ENCODE peak calls at places on chromosomes 5 and 9, in four cellular contexts. V is body of pancreas, H is lower lobe of right lung, S is neuronal stem cell. M is an unnamed sample.

GRCh38 chr9:123425261-123425821 is 69.3 kb downstream of the CRB2 start:
- DNase-seq in V (no peak), H (no peak), S (no peak), M (no peak)

GRCh38 chr5:76209297-76209696 is 126.1 kb downstream of the SV2C start:
- DNase-seq in V (no peak), H (no peak), S (no peak), M (no peak)

GRCh38 chr5:153629027-153629426 is 138.6 kb downstream of the GRIA1 start:
- DNase-seq in V (no peak), H (peak; percentile 47), S (peak; percentile 31), M (peak; percentile 29)

GRCh38 chr5:132671000-132671399 is 2.8 kb upstream of the IL4 start:
- DNase-seq in V (no peak), H (no peak), S (no peak), M (no peak)

GRCh38 chr9:90890146-90890545 is 88.5 kb downstream of the SYK start:
- DNase-seq in V (no peak), H (no peak), S (no peak), M (no peak)

GRCh38 chr9:70407081-70407503 is 7.4 kb downstream of the KLF9 start:
- DNase-seq in V (no peak), H (no peak), S (no peak), M (no peak)

GRCh38 chr9:107068581-107068980 is 205.6 kb downstream of the ZNF462 start:
- DNase-seq in V (no peak), H (no peak), S (no peak), M (no peak)

GRCh38 chr5:77973253-77973609 is 197.1 kb upstream of the TBCA start:
- DNase-seq in V (no peak), H (no peak), S (no peak), M (no peak)

GRCh38 chr5:78496373-78496772 is 136.0 kb downstream of the SCAMP1 start:
- DNase-seq in V (no peak), H (no peak), S (no peak), M (no peak)

GRCh38 chr5:160835818-160836528 is 16.0 kb downstream of the ATP10B start:
- DNase-seq in V (no peak), H (no peak), S (no peak), M (no peak)

GRCh38 chr9:29740518-29740917 is 2167.2 kb upstream of the C9orf72 start:
- DNase-seq in V (no peak), H (no peak), S (no peak), M (no peak)

GRCh38 chr5:76492819-76493189 is 89.7 kb downstream of the IQGAP2 start:
- DNase-seq in V (no peak), H (no peak), S (no peak), M (no peak)

GRCh38 chr9:15570769-15571168 is 17.9 kb downstream of the CCDC171 start:
- DNase-seq in V (no peak), H (no peak), S (no peak), M (no peak)

GRCh38 chr9:93306579-93307091 is 122.7 kb downstream of the WNK2 start:
- DNase-seq in V (no peak), H (no peak), S (no peak), M (no peak)

GRCh38 chr5:130651440-130651839 is 513.6 kb downstream of the HINT1 start:
- DNase-seq in V (no peak), H (no peak), S (no peak), M (peak; percentile 1)

GRCh38 chr5:53884411-53884810 is 324.0 kb downstream of the NDUFS4 start:
- DNase-seq in V (no peak), H (no peak), S (no peak), M (no peak)

GRCh38 chr5:58773744-58774441 is 191.0 kb downstream of the RAB3C start:
- DNase-seq in V (peak; percentile 81), H (no peak), S (no peak), M (no peak)

GRCh38 chr9:12640021-12640587 is 53.1 kb upstream of the TYRP1 start:
- DNase-seq in V (no peak), H (no peak), S (peak; percentile 29), M (peak; percentile 31)

GRCh38 chr5:168315991-168316578 is 24.6 kb downstream of the WWC1 start:
- DNase-seq in V (peak; percentile 77), H (peak; percentile 68), S (no peak), M (no peak)

DNA sequence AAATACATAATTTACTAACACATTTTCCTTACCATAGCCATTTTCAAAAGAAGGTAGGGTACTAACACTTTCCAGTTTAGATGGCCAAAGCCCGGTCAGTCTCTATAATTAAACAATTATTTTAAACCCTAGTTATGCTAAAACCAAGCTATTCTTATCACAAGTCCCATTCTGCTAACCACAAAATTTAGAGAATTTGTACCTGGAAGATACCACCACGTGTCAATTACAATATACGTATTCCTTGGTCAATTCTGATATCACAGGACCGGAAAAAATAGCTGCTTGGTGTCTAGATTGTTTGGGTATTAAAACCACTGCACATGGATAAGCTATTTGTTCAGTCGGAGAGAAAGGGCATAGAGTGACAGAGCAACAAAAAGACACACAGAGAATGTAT is 18.9 kb upstream of the SKP1 start:
- DNase-seq in V (no peak), H (no peak), S (no peak), M (no peak)
- H3K36me3 ChIP-seq in V (peaks cover 20% of the 10 kb centered on the region), H (peaks cover 51% of the 10 kb centered on the region), S (peaks cover 69% of the 10 kb centered on the region), M (peaks cover 16% of the 10 kb centered on the region)

DNA sequence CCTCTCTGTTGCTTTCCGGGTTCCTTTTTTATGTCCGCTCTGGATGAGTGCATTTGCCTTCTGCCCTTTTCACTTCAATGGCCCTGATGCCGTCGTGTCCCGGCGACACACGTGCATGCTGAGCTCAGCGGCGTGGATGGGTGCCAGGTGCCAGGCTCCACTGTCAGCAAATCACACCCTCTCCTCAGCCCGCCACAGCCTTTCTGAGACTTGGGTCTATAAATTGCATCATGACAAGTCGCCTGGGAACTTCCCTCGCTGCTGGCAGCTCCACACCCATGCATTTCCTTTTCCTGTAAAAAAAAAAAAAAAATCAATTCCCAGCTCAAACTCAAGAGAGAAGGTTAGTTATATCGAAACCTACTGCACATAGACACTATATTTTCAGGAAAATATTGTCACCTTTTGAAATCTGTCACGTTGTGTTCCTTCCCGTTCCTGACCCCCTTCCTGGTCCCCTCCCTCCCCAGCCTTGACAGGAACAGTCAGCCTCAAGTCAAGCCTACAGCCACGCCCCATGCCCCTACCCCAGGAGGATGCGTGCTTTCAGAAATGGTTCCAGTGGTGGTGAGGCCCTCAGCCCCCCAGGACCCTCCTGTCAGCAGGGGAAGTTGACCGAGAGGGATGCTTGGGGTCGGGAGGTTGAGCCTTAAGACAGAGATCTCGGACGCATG is 110.3 kb upstream of the PTCH1 start:
- DNase-seq in V (peak; percentile 38), H (peak; percentile 57), S (no peak), M (no peak)
- H3K27ac ChIP-seq in V (peak overlapping the region; percentile 16), H (peak overlapping the region; percentile 68), S (no peak overlapping the region), M (no peak overlapping the region)

GRCh38 chr9:127814619-127815511 is 12.2 kb downstream of the FPGS start:
- DNase-seq in V (no peak), H (no peak), S (no peak), M (no peak)
- H3K36me3 ChIP-seq in V (peaks cover 20% of the 10 kb centered on the region), H (peaks cover 99% of the 10 kb centered on the region), S (peaks cover 38% of the 10 kb centered on the region), M (peaks cover 25% of the 10 kb centered on the region)

GRCh38 chr5:137836997-137837396 is 30.7 kb upstream of the MYOT start:
- DNase-seq in V (no peak), H (no peak), S (no peak), M (no peak)
- H3K27ac ChIP-seq in V (no peak overlapping the region), H (no peak overlapping the region), S (no peak overlapping the region), M (no peak overlapping the region)

DNA sequence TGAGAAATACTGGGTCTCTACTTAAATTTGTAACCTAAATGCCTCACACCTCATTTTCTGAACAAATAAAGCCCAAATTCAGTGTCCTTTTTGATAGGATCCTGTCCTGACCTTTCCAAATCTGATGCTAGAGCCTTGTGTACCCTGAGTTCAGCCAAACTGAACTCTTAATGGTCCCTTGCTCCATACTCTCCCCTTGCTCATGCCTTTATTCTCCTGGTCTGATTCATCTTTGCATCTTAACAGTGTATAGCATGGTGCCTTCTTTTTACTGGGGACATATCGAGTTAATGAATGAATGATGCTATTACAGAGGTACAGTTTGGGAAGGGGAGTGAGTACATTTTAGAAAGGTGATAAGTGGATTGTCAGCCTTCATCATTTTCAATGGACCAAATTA is 9.2 kb downstream of the NSD1 start:
- DNase-seq in V (no peak), H (no peak), S (no peak), M (no peak)
- H3K36me3 ChIP-seq in V (peaks cover 7% of the 10 kb centered on the region), H (peaks cover 87% of the 10 kb centered on the region), S (no peaks in the 10 kb centered on the region), M (peaks cover 6% of the 10 kb centered on the region)

GRCh38 chr5:145925803-145926202 is 10.6 kb upstream of the SH3RF2 start:
- DNase-seq in V (no peak), H (no peak), S (no peak), M (no peak)
- H3K27ac ChIP-seq in V (no peak overlapping the region), H (no peak overlapping the region), S (no peak overlapping the region), M (no peak overlapping the region)

GRCh38 chr5:159092288-159092687 is 7.4 kb downstream of the EBF1 start:
- DNase-seq in V (no peak), H (no peak), S (no peak), M (no peak)
- H3K36me3 ChIP-seq in V (no peaks in the 10 kb centered on the region), H (no peaks in the 10 kb centered on the region), S (peaks cover 32% of the 10 kb centered on the region), M (no peaks in the 10 kb centered on the region)

GRCh38 chr5:96742519-96742918 is 65.2 kb downstream of the ERAP1 start:
- DNase-seq in V (no peak), H (no peak), S (no peak), M (no peak)

GRCh38 chr5:96741911-96742310 is 65.8 kb downstream of the ERAP1 start:
- DNase-seq in V (no peak), H (no peak), S (no peak), M (no peak)

GRCh38 chr5:96743805-96744559 is 63.8 kb downstream of the ERAP1 start:
- DNase-seq in V (no peak), H (no peak), S (no peak), M (no peak)

GRCh38 chr5:96745025-96745424 is 62.7 kb downstream of the ERAP1 start:
- DNase-seq in V (no peak), H (no peak), S (no peak), M (no peak)

GRCh38 chr5:96743065-96743768 is 64.5 kb downstream of the ERAP1 start:
- DNase-seq in V (no peak), H (no peak), S (no peak), M (no peak)
- H3K27ac ChIP-seq in V (no peak overlapping the region), H (peak overlapping the region; percentile 27), S (no peak overlapping the region), M (no peak overlapping the region)

DNA sequence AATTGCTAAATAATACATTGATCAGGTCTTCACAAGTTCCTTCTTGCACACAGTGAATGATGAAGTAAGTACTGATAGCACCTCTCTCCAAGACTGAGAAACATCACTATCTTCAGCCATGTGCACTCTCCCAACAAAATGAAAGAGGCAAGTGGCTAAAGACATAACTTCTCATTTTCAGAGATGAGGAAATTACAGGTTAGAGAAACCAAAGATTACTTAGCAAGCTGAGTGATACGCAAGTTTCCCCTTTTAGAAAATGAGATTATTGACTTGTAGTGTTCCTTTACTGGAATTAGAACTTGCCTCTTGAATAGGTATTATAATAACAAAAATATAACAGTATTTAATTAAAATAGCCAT is 21.6 kb downstream of the CEMIP2 start:
- DNase-seq in V (no peak), H (no peak), S (no peak), M (no peak)
- H3K36me3 ChIP-seq in V (no peaks in the 10 kb centered on the region), H (peaks cover 52% of the 10 kb centered on the region), S (peaks cover 100% of the 10 kb centered on the region), M (no peaks in the 10 kb centered on the region)

GRCh38 chr5:127355342-127355741 is 64.7 kb downstream of the MEGF10 start:
- DNase-seq in V (no peak), H (no peak), S (no peak), M (no peak)
- H3K27ac ChIP-seq in V (no peak overlapping the region), H (no peak overlapping the region), S (no peak overlapping the region), M (no peak overlapping the region)

M was measured in iPS DF 6.9.